ENCODE peak calls at places on chromosomes 3 and 15, in four cellular contexts. V is choroid plexus epithelial cell, R is upper lobe of right lung, H is lower lobe of right lung. Z is an unnamed sample.

GRCh38 chr3:38823722-38824121 is 7.7 kb upstream of the SCN10A start:
- DNase-seq in V (no peak), R (no peak), H (no peak), Z (no peak)

GRCh38 chr3:175893566-175893965 is 1034.4 kb downstream of the NAALADL2 start:
- DNase-seq in V (no peak), R (no peak), H (no peak), Z (no peak)

GRCh38 chr3:43328653-43329052 is 42.3 kb downstream of the SNRK start:
- DNase-seq in V (no peak), R (no peak), H (no peak), Z (peak)

GRCh38 chr3:117628896-117629295 is 919.3 kb downstream of the TUSC7 start:
- DNase-seq in V (peak), R (no peak), H (no peak), Z (peak)

GRCh38 chr3:71859128-71859519 is 74.2 kb upstream of the PROK2 start:
- DNase-seq in V (peak), R (no peak), H (no peak), Z (peak)

GRCh38 chr3:127613406-127613805 is 15.2 kb downstream of the MCM2 start:
- DNase-seq in V (no peak), R (peak), H (peak), Z (peak)

GRCh38 chr15:50259276-50259675 is 6.2 kb downstream of the HDC start:
- DNase-seq in V (no peak), R (no peak), H (no peak), Z (no peak)

GRCh38 chr3:170640737-170641171 is 54.9 kb upstream of the SLC7A14 start:
- DNase-seq in V (no peak), R (no peak), H (no peak), Z (no peak)

GRCh38 chr3:16937421-16937820 is 52.7 kb downstream of the PLCL2 start:
- DNase-seq in V (no peak), R (no peak), H (no peak), Z (no peak)

GRCh38 chr3:166071-166470 is 30.5 kb upstream of the CHL1 start:
- DNase-seq in V (no peak), R (no peak), H (no peak), Z (peak)

GRCh38 chr15:41438206-41438605 is 21.3 kb downstream of the RTF1 start:
- DNase-seq in V (peak), R (no peak), H (no peak), Z (no peak)

GRCh38 chr3:166360702-166361101 is 523.5 kb upstream of the BCHE start:
- DNase-seq in V (no peak), R (no peak), H (no peak), Z (no peak)

GRCh38 chr3:55720614-55721013 is 233.5 kb upstream of the WNT5A start:
- DNase-seq in V (peak), R (no peak), H (no peak), Z (peak)

GRCh38 chr3:148880681-148881080 is 15.6 kb downstream of the CPA3 start:
- DNase-seq in V (peak), R (no peak), H (no peak), Z (no peak)

GRCh38 chr15:89876736-89877135 is 17.1 kb downstream of the AP3S2 start:
- DNase-seq in V (no peak), R (no peak), H (no peak), Z (no peak)

GRCh38 chr3:179027326-179027900 is 44.2 kb downstream of the ZMAT3 start:
- DNase-seq in V (peak), R (no peak), H (no peak), Z (peak)

GRCh38 chr3:27681249-27681748 is 40.8 kb downstream of the EOMES start:
- DNase-seq in V (peak), R (no peak), H (no peak), Z (peak)

GRCh38 chr15:47812436-47813109 is 95.3 kb downstream of the SEMA6D start:
- DNase-seq in V (peak), R (no peak), H (no peak), Z (peak)

GRCh38 chr3:123385072-123385471 is 63.8 kb downstream of the ADCY5 start:
- DNase-seq in V (peak), R (no peak), H (no peak), Z (no peak)

GRCh38 chr3:10725846-10726245 is 90.2 kb upstream of the SLC6A11 start:
- DNase-seq in V (no peak), R (no peak), H (no peak), Z (no peak)

GRCh38 chr15:98799461-98799971 is 151.2 kb downstream of the IGF1R start:
- DNase-seq in V (peak), R (no peak), H (peak), Z (no peak)

GRCh38 chr3:31634485-31634884 is 101.8 kb downstream of the STT3B start:
- DNase-seq in V (peak), R (no peak), H (no peak), Z (peak)

GRCh38 chr15:77122576-77122975 is 51.7 kb upstream of the TSPAN3 start:
- DNase-seq in V (no peak), R (no peak), H (no peak), Z (no peak)

GRCh38 chr15:38414351-38414750 is 39.6 kb upstream of the FAM98B start:
- DNase-seq in V (peak), R (no peak), H (no peak), Z (peak)

GRCh38 chr15:48802867-48803266 is 8.0 kb downstream of the CEP152 start:
- DNase-seq in V (peak), R (no peak), H (no peak), Z (peak)

GRCh38 chr3:129336093-129336706 is 57.5 kb downstream of the HMCES start:
- DNase-seq in V (peak), R (no peak), H (no peak), Z (no peak)

GRCh38 chr3:129567176-129567705 is 24.3 kb downstream of the H1-8 start:
- DNase-seq in V (no peak), R (no peak), H (no peak), Z (peak)

GRCh38 chr15:47003568-47003967 is 713.7 kb upstream of the SEMA6D start:
- DNase-seq in V (no peak), R (no peak), H (no peak), Z (no peak)

GRCh38 chr3:133997871-133998635 is 31.7 kb downstream of the SLCO2A1 start:
- DNase-seq in V (no peak), R (no peak), H (no peak), Z (no peak)

GRCh38 chr3:30475038-30475808 is 131.2 kb upstream of the TGFBR2 start:
- DNase-seq in V (no peak), R (no peak), H (no peak), Z (no peak)

GRCh38 chr15:84099181-84099580 is 136.4 kb upstream of the GOLGA6L4 start:
- DNase-seq in V (peak), R (no peak), H (peak), Z (peak)

GRCh38 chr3:105869982-105870381 is 1.2 kb upstream of the CBLB start:
- DNase-seq in V (no peak), R (no peak), H (no peak), Z (no peak)

GRCh38 chr3:153087595-153088566 is 74.1 kb upstream of the RAP2B start:
- DNase-seq in V (peak), R (no peak), H (no peak), Z (peak)

GRCh38 chr3:70526966-70527515 is 214.6 kb upstream of the MDFIC2 start:
- DNase-seq in V (peak), R (no peak), H (no peak), Z (peak)

DNA sequence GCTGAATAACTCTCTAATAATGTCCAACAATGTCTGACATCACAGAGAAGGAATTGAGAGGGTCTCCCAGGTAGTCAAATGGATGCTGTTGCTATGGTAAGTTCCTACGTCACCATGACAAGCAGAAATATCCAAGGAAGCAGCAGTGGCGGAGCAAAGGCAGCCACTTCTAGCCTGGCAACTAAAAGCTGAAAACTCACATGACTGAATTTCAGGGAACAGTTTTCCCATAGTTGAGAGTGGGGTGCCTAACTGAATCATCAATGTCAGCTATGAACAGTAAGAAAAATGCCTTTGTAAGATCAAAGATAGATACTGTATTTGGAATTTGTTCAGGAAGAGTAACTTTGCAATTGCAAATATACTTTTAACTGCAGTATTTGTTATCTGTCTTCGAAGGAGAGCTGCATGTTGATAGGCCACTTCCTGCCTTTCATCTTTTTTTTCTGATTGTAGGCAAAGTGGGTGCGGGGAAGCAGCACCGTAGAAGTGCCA is 161.7 kb downstream of the BBX start:
- DNase-seq in V (no peak), R (no peak), H (no peak), Z (no peak)
- H3K4me3 ChIP-seq in V (no peak), R (no peak), H (no peak), Z (no peak)

DNA sequence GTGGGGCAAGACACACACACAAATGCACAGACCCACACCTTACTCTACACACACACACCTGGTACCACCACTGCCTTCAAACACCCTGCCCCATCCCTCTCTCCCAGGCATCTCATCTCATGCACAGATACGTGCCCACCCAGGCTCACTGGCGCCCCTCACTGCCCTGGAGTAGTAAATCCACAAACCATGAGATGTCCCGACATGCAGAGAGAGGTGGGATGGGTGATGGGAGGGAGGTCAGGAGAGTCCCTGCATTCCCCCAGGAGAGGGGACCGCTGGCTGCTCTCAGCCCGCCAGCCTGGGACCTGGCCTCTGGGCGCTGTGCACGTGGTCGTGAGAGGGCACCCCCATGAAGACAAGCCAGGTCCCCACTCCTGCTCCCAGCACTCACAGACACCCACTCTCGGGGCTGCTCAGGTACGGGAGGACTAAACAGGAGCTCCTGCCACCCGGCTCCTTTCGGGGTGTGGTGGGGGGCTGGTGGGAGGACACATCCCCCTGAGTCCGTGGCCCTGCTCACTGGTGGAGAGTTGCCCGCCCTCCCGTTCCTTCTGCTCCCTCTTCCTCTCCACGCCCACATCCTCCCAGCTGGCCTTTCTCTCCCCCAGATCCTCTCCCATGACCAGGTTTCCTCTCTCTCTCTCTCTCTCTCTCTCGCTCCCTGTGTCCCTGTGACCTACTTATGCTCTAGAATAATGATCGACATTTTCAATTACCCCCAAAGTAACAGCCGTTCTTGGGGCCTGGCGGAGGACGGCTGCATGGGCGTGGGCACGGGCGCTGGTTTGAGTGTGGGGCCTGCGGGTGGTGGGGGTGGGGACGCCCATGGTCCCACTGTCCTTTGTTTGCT is 18.8 kb upstream of the CSPG4 start:
- DNase-seq in V (peak), R (peak), H (peak), Z (peak)
- TF ChIP-seq CTCF in V (peak), R (peak), H (no peak), Z (no peak)

GRCh38 chr3:141431411-141432378 is 55.1 kb upstream of the RASA2 start:
- DNase-seq in V (no peak), R (no peak), H (no peak), Z (peak)
- H3K4me3 ChIP-seq in V (no peak), R (peak), H (no peak), Z (no peak)

DNA sequence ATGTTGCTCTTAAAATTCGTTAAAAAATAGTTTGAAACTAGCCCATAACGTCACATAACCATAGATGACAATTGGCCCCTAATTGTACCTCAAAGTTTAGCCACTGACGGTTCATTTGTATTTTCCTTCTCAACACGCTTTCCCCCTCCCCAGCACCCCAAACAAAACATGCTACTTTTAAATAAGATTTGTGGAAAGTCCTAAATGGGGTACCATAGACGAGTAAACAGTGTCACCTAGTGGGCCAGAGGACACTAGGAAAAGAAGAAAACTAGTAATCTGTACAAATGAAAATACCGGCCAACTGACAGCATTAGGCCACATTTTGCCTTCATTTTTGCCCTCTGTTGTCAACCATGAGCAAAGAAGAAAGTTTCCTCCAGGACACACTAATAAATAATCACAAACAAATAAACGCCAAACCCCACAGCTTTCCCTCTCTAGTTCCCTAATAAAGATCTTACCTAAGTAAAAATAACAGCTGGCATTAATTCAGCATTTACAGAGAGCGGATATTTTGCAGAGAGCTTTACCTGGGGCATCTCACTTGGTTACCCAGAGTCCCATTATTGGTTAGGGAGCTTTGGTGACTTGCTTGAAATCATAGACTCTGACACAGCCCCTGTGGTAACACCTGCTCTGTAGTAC is 175.1 kb upstream of the ATP11B start:
- DNase-seq in V (peak), R (no peak), H (no peak), Z (peak)
- TF ChIP-seq CTCF in V (peak), R (peak), H (peak), Z (peak)

DNA sequence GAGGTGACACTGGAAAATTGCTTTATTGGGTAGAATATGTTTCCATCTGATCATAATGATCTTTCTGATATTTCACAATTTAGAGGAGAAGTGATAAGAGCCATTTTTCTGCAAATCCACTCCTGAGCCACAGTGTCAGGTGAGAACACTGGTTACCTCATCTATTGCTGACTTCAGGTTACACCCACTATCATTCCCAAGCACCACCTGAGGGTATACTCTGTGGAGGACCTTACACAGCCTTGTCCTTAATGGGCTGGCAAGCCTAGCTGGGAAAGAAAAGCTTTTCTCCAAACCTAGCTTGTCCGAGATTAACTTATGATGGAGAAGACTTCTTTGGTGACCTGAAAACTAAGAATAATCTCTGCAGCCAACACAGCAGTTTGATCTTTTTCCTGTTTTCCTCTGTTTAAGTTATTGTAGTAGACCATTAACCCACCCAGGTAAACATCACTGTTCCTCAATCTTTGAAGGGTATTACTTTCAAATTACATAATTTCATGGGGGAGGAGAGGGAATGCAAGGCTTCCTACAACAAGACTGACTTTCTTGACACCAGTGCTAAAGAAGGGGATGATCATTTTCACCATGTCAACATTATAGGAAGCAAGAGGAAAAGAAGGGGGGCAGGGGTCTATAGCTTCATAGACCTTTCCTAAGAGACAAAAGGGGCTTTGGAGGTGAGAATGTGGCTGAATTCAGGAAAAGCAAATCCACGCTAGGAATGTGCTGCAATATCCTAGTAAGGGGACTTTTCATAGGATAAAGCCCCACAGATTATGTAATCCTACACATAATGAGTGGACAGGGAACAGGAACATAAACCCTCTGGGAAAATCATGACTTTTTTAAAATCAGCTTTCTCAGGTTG is 1.7 kb downstream of the NCEH1 start:
- DNase-seq in V (no peak), R (no peak), H (no peak), Z (no peak)
- H3K4me3 ChIP-seq in V (no peak), R (peak), H (peak), Z (peak)

Z was measured in fibroblast of mammary gland.